ENCODE peak calls at places on chromosome 22, in six cellular contexts. K, J, V, Z, E and T are unnamed samples.

GRCh38 chr22:39468487-39469325 is 11.9 kb downstream of the MGAT3 start:
- DNase-seq in K (no peak), J (no peak), V (no peak), Z (no peak), E (no peak), T (no peak)

GRCh38 chr22:35559354-35560005 is 18.8 kb downstream of the RASD2 start:
- DNase-seq in K (no peak), J (no peak), V (no peak), Z (no peak), E (no peak), T (no peak)

GRCh38 chr22:21779444-21779843 is 43.9 kb upstream of the YPEL1 start:
- DNase-seq in K (no peak), J (no peak), V (no peak), Z (no peak), E (no peak), T (no peak)

GRCh38 chr22:40043086-40043485 is 48.3 kb downstream of the FAM83F start:
- DNase-seq in K (no peak), J (no peak), V (no peak), Z (no peak), E (no peak), T (no peak)

GRCh38 chr22:23035557-23036277 is 34.6 kb upstream of the GNAZ start:
- DNase-seq in K (no peak), J (no peak), V (peak), Z (no peak), E (peak), T (no peak)

GRCh38 chr22:21791635-21792625 is 56.3 kb upstream of the YPEL1 start:
- DNase-seq in K (no peak), J (no peak), V (peak), Z (no peak), E (peak), T (no peak)

GRCh38 chr22:23155831-23156230 is 10.6 kb downstream of the RAB36 start:
- DNase-seq in K (no peak), J (no peak), V (no peak), Z (no peak), E (no peak), T (no peak)

GRCh38 chr22:20106849-20107237 is 9.1 kb upstream of the RANBP1 start:
- DNase-seq in K (no peak), J (no peak), V (no peak), Z (no peak), E (no peak), T (no peak)

GRCh38 chr22:29383740-29384139 is 4.6 kb downstream of the AP1B1 start:
- DNase-seq in K (no peak), J (no peak), V (no peak), Z (no peak), E (no peak), T (no peak)

GRCh38 chr22:38868886-38869381 is 3.1 kb downstream of the CBX6 start:
- DNase-seq in K (peak), J (peak), V (no peak), Z (peak), E (peak), T (peak)

GRCh38 chr22:23063539-23064380 is 6.6 kb upstream of the GNAZ start:
- DNase-seq in K (no peak), J (peak), V (no peak), Z (no peak), E (peak), T (no peak)

GRCh38 chr22:34877506-34877905 is 188.5 kb upstream of the ISX start:
- DNase-seq in K (no peak), J (no peak), V (no peak), Z (no peak), E (no peak), T (no peak)

GRCh38 chr22:17903564-17904295 is 120.6 kb downstream of the MICAL3 start:
- DNase-seq in K (no peak), J (peak), V (no peak), Z (no peak), E (no peak), T (no peak)

GRCh38 chr22:19058713-19059451 is 63.3 kb downstream of the DGCR2 start:
- DNase-seq in K (no peak), J (no peak), V (no peak), Z (no peak), E (no peak), T (no peak)
- TF ChIP-seq TAF1 in K (no peak), J (no peak), V (no peak), Z (no peak), E (no peak), T (no peak)

GRCh38 chr22:45225732-45226560 is 14.7 kb downstream of the KIAA0930 start:
- DNase-seq in K (no peak), J (no peak), V (no peak), Z (peak), E (no peak), T (no peak)
- TF ChIP-seq POLR2A in K (no peak), J (no peak), V (no peak), Z (no peak), E (no peak), T (no peak)

DNA sequence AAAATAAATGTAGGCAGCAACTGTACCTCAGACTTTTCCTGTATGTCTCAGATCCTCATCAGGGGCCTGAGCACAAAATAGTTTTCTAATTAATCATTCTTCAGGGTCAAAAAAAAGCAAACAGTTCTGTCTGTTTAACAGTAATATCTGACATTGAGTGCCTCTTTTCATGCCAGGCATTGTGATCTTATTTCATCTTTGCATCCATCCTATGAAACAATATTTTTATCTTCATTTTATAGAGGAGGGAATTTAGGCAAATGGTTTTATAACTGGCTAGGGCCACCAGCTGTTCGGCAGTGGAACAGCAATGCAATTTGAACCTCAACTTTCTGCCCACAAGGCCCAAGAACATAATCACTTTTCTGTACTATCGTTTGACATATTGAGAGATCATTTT is 145.6 kb downstream of the WNT7B start:
- DNase-seq in K (no peak), J (no peak), V (no peak), Z (no peak), E (no peak), T (no peak)
- TF ChIP-seq TAF1 in K (no peak), J (no peak), V (no peak), Z (no peak), E (no peak), T (no peak)

GRCh38 chr22:30833328-30833727 is 135.2 kb downstream of the MORC2 start:
- DNase-seq in K (no peak), J (no peak), V (no peak), Z (no peak), E (no peak), T (no peak)

GRCh38 chr22:30828187-30829155 is 133.8 kb downstream of the OSBP2 start:
- DNase-seq in K (no peak), J (peak), V (no peak), Z (no peak), E (no peak), T (no peak)

GRCh38 chr22:30832407-30832987 is 136.1 kb downstream of the MORC2 start:
- DNase-seq in K (no peak), J (peak), V (no peak), Z (no peak), E (no peak), T (no peak)

GRCh38 chr22:30829901-30830550 is 135.4 kb downstream of the OSBP2 start:
- DNase-seq in K (no peak), J (peak), V (no peak), Z (no peak), E (no peak), T (no peak)

DNA sequence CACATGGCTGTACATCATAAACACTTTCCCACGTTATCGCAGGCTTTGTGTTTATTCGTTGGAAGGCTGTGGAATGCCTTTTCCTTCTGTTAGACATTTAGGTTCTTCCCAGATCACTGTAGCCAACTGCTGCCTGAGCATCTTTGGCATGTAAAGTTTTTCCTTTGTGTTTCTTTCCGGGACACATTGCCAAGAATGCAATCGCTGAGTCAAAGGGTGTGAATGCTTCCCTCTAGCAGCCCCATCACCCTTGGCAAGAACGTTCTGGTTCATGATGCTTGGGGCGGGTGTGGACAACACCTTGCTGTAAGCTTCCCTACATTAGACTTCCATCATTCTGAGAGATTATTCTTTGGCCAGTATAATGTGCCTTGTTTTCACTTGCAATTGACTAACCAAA is 136.2 kb downstream of the OSBP2 start:
- DNase-seq in K (no peak), J (no peak), V (no peak), Z (no peak), E (no peak), T (no peak)
- TF ChIP-seq POLR2A in K (no peak), J (no peak), V (no peak), Z (no peak), E (no peak), T (no peak)

DNA sequence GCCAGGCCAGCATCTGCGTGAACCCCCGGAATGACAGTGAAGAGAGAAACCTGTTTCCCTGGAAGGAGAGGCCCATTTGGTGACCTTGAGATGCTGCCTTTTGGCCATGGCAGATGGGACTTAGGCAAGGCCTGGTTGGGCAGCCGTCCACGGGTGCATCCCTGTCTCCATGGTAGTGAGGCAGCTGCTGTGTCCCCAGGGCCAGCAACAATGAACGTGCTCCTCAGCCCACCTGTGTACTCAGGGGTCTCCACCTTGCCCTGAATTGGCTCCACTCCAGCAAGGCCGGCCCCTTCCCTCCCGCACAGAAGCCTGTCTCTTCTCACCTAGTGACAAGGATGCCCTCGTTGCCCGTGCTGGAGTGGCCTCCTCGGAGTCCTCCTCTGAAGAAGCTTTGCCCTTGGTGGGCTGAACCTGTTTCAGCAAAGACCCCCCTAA is 441.1 kb downstream of the TBC1D22A start:
- DNase-seq in K (no peak), J (peak), V (no peak), Z (no peak), E (no peak), T (no peak)
- TF ChIP-seq TAF1 in K (no peak), J (no peak), V (no peak), Z (no peak), E (no peak), T (no peak)

GRCh38 chr22:37658133-37659065 is at the start of gene PDXP:
- DNase-seq in K (peak), J (peak), V (peak), Z (peak), E (peak), T (peak)
- TF ChIP-seq POLR2A in K (no peak), J (no peak), V (peak), Z (no peak), E (peak), T (peak)

DNA sequence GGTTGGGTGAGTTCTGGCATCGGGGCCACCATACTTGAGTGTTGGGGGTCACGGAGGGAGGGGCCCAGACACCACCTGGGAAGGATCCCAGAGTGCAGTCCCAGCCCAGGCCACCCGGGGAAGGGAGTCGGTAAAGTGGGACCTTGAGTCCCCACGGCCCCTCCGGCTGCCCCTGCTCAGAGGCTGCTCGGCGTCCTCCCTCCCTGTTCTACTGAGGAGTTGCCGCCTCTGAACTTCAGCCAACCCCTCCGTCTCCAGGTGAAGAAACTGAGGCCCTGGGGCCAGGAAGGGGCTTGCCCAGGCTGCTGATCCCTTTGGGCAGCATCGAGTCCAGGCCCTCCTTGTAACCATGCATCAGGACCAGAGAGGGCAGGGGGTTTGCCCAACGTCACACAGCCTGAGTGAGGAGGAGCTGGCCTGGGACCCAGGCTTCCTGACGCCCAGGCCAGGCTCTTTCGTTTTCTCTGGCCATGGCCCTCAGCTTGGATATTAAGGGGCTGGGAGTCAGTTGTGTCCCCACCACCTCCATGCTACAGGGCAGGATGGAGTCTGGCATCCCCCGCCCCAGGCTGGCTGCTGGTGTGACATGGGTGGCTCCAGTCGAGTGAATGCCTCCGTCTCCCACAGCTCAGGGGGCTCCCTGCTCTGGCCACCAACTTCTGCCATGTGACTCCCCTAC is 1.3 kb downstream of the PARVG start:
- DNase-seq in K (no peak), J (no peak), V (no peak), Z (no peak), E (peak), T (no peak)
- TF ChIP-seq TAF1 in K (no peak), J (no peak), V (no peak), Z (no peak), E (no peak), T (no peak)

DNA sequence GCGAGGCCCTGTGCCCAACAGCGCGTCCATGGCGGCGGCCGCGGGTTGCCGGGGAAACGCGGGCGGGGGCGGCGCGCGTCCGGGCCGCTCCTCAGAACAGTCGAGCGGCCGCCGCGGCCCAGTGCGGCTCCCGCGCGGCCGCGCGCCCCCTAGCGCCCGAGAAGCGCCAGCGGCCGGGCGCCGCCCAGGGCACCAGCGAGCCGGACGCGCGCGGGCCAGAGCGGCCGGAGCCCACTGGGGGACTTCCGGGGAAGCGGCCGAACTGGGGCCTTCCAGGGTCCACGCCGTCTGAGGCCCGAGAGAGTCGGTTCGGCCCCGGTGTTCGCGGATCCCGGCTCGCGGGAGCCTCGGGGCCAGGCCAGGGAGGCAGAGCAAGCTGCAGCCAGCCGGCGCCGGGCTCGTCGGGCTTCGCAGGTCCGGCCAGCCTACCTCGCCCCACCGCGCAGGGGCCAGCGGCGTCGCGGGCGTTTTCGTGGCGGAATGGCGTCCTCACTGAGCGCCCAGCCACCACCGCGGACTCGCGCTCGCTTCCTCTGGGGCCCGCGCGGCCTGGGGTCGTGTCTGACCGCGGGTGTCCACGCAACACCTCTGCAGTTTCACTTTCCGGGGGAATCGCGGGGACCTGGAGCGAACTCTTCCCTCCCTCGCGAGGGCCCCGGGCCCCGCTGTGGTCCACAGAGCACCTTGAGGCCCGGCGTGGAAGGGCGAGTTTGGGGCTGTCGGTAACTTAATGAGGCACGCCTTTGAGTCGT is at the start of gene DENND6B:
- DNase-seq in K (peak), J (peak), V (no peak), Z (peak), E (peak), T (peak)
- TF ChIP-seq POLR2A in K (no peak), J (no peak), V (peak), Z (peak), E (peak), T (peak)

GRCh38 chr22:47588583-47588970 is 826.1 kb downstream of the TBC1D22A start:
- DNase-seq in K (no peak), J (no peak), V (no peak), Z (no peak), E (no peak), T (no peak)
- TF ChIP-seq TAF1 in K (no peak), J (no peak), V (no peak), Z (no peak), E (no peak), T (no peak)

GRCh38 chr22:47008208-47008885 is 245.9 kb downstream of the TBC1D22A start:
- DNase-seq in K (no peak), J (no peak), V (no peak), Z (no peak), E (no peak), T (no peak)

GRCh38 chr22:47005506-47006408 is 243.3 kb downstream of the TBC1D22A start:
- DNase-seq in K (no peak), J (no peak), V (no peak), Z (no peak), E (no peak), T (no peak)

GRCh38 chr22:47007496-47007895 is 245.0 kb downstream of the TBC1D22A start:
- DNase-seq in K (no peak), J (no peak), V (no peak), Z (no peak), E (no peak), T (no peak)

GRCh38 chr22:47006869-47007268 is 244.4 kb downstream of the TBC1D22A start:
- DNase-seq in K (no peak), J (no peak), V (no peak), Z (no peak), E (no peak), T (no peak)

DNA sequence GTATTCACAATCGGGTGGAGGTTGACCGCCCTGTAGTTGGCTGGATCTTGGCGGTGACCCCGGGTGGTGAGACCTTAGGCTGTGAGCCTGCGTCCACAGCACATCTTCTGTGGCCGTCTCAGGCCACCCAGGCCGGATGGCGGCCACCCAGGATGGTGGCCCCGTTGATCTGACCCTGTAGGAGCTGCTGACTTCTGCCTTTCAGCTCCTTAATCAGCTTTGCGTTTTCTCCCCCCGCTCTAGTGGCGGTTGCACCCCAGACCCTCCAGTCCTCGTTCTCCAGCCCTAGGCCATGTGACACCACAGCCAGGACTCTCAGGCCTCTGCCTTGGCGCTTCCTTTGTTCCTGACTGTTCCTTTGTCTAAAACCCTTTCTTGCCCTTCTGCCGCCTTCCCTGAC is 244.0 kb downstream of the TBC1D22A start:
- DNase-seq in K (no peak), J (no peak), V (no peak), Z (no peak), E (no peak), T (no peak)
- TF ChIP-seq POLR2A in K (no peak), J (no peak), V (no peak), Z (no peak), E (no peak), T (no peak)